ENCODE peak calls at places on chromosomes 13 and 19, in nine cellular contexts. E, R, T, F, O, V, Y, A and H are unnamed samples.

GRCh38 chr19:41166888-41167804 is 25.9 kb upstream of the CYP2S1 start:
- DNase-seq in E (no peak), R (no peak), T (no peak), F (no peak), O (no peak), V (no peak), Y (no peak), A (no peak), H (no peak)

GRCh38 chr19:15717781-15718180 is 10.0 kb upstream of the OR10H2 start:
- DNase-seq in E (no peak), R (no peak), T (no peak), F (no peak), O (no peak), V (no peak), Y (no peak), A (no peak), H (no peak)

GRCh38 chr13:21800847-21801616 is 130.2 kb downstream of the FGF9 start:
- DNase-seq in E (no peak), R (no peak), T (no peak), F (no peak), O (no peak), V (peak; percentile 29), Y (no peak), A (no peak), H (no peak)

GRCh38 chr13:43785681-43786471 is 896 bp downstream of the ENOX1 start:
- DNase-seq in E (peak; percentile 77), R (peak; percentile 75), T (no peak), F (no peak), O (no peak), V (peak; percentile 88), Y (peak; percentile 44), A (peak; percentile 93), H (peak; percentile 84)

GRCh38 chr13:110131424-110131823 is 175.5 kb downstream of the COL4A1 start:
- DNase-seq in E (no peak), R (no peak), T (no peak), F (no peak), O (no peak), V (no peak), Y (no peak), A (peak; percentile 76), H (no peak)

GRCh38 chr19:52963229-52963760 is 614 bp upstream of the ZNF816 start:
- DNase-seq in E (peak; percentile 61), R (no peak), T (no peak), F (no peak), O (no peak), V (peak; percentile 25), Y (peak; percentile 24), A (peak; percentile 88), H (no peak)

GRCh38 chr13:57878291-57878690 is 246.7 kb downstream of the PCDH17 start:
- DNase-seq in E (no peak), R (no peak), T (no peak), F (no peak), O (no peak), V (no peak), Y (no peak), A (no peak), H (no peak)

GRCh38 chr19:23718802-23719201 is 31.8 kb upstream of the ZNF675 start:
- DNase-seq in E (peak; percentile 2), R (no peak), T (no peak), F (no peak), O (no peak), V (no peak), Y (no peak), A (no peak), H (no peak)

GRCh38 chr19:33280351-33280921 is 21.9 kb downstream of the CEBPA start:
- DNase-seq in E (no peak), R (no peak), T (peak; percentile 71), F (no peak), O (no peak), V (no peak), Y (no peak), A (no peak), H (no peak)

GRCh38 chr19:31438401-31439269 is 89.4 kb upstream of the TSHZ3 start:
- DNase-seq in E (no peak), R (no peak), T (no peak), F (no peak), O (no peak), V (peak; percentile 2), Y (no peak), A (no peak), H (no peak)

GRCh38 chr19:56978023-56978565 is 137.6 kb upstream of the PEG3 start:
- DNase-seq in E (no peak), R (no peak), T (no peak), F (no peak), O (no peak), V (no peak), Y (no peak), A (no peak), H (no peak)

GRCh38 chr13:114249062-114249461 is 14.4 kb downstream of the CDC16 start:
- DNase-seq in E (no peak), R (peak; percentile 73), T (no peak), F (no peak), O (no peak), V (no peak), Y (no peak), A (no peak), H (no peak)

GRCh38 chr19:18053571-18054219 is 33.0 kb downstream of the IL12RB1 start:
- DNase-seq in E (no peak), R (no peak), T (no peak), F (no peak), O (no peak), V (peak; percentile 27), Y (no peak), A (no peak), H (no peak)

GRCh38 chr19:27844261-27844660 is 1368.7 kb downstream of the UQCRFS1 start:
- DNase-seq in E (no peak), R (no peak), T (no peak), F (no peak), O (no peak), V (no peak), Y (no peak), A (no peak), H (no peak)

GRCh38 chr13:72043361-72043760 is 176.4 kb upstream of the DACH1 start:
- DNase-seq in E (no peak), R (no peak), T (no peak), F (no peak), O (no peak), V (no peak), Y (no peak), A (no peak), H (no peak)

GRCh38 chr13:30061217-30061616 is 210.8 kb upstream of the UBL3 start:
- DNase-seq in E (no peak), R (no peak), T (no peak), F (no peak), O (no peak), V (no peak), Y (no peak), A (no peak), H (no peak)

GRCh38 chr19:4861147-4861546 is 6.3 kb downstream of the PLIN3 start:
- DNase-seq in E (no peak), R (no peak), T (no peak), F (no peak), O (no peak), V (no peak), Y (no peak), A (peak; percentile 91), H (no peak)

GRCh38 chr19:18590273-18591272 is 2.0 kb downstream of the REX1BD start:
- DNase-seq in E (peak; percentile 98), R (peak; percentile 93), T (no peak), F (no peak), O (no peak), V (no peak), Y (no peak), A (peak; percentile 90), H (no peak)

GRCh38 chr13:94968040-94968756 is 255.9 kb upstream of the SOX21 start:
- DNase-seq in E (peak; percentile 86), R (no peak), T (no peak), F (no peak), O (no peak), V (peak; percentile 37), Y (peak; percentile 26), A (no peak), H (no peak)

GRCh38 chr19:29666634-29667389 is 1.6 kb downstream of the PLEKHF1 start:
- DNase-seq in E (peak; percentile 79), R (no peak), T (no peak), F (no peak), O (no peak), V (peak; percentile 72), Y (peak; percentile 69), A (peak; percentile 95), H (peak; percentile 85)

GRCh38 chr13:51995677-51996551 is 15.3 kb downstream of the ATP7B start:
- DNase-seq in E (peak; percentile 55), R (peak; percentile 58), T (no peak), F (no peak), O (no peak), V (peak; percentile 30), Y (no peak), A (no peak), H (no peak)

GRCh38 chr13:114077121-114077937 is 55.1 kb downstream of the RASA3 start:
- DNase-seq in E (no peak), R (no peak), T (no peak), F (no peak), O (no peak), V (no peak), Y (no peak), A (peak; percentile 77), H (peak; percentile 60)

GRCh38 chr13:41418027-41418426 is 39.3 kb upstream of the RGCC start:
- DNase-seq in E (no peak), R (no peak), T (no peak), F (no peak), O (no peak), V (no peak), Y (no peak), A (no peak), H (no peak)

GRCh38 chr19:35216026-35216832 is 12.3 kb downstream of the FAM187B start:
- DNase-seq in E (no peak), R (no peak), T (no peak), F (no peak), O (no peak), V (peak; percentile 33), Y (no peak), A (peak; percentile 29), H (no peak)

GRCh38 chr13:47233734-47234133 is 336.9 kb upstream of the HTR2A start:
- DNase-seq in E (no peak), R (no peak), T (no peak), F (no peak), O (no peak), V (no peak), Y (no peak), A (no peak), H (no peak)

GRCh38 chr13:48853381-48854102 is 122.2 kb upstream of the FNDC3A start:
- DNase-seq in E (no peak), R (no peak), T (no peak), F (no peak), O (no peak), V (peak; percentile 56), Y (no peak), A (no peak), H (no peak)

GRCh38 chr13:53004605-53005004 is 24.0 kb upstream of the OLFM4 start:
- DNase-seq in E (peak; percentile 16), R (peak; percentile 71), T (no peak), F (no peak), O (no peak), V (no peak), Y (no peak), A (no peak), H (no peak)

GRCh38 chr19:2653717-2654584 is 48.5 kb downstream of the GNG7 start:
- DNase-seq in E (peak; percentile 56), R (no peak), T (no peak), F (no peak), O (no peak), V (no peak), Y (no peak), A (no peak), H (no peak)

GRCh38 chr13:37136187-37136586 is 30.7 kb upstream of the CSNK1A1L start:
- DNase-seq in E (no peak), R (no peak), T (no peak), F (no peak), O (no peak), V (no peak), Y (no peak), A (no peak), H (no peak)

GRCh38 chr19:6249296-6249695 is 30.5 kb downstream of the MLLT1 start:
- DNase-seq in E (no peak), R (no peak), T (no peak), F (no peak), O (no peak), V (no peak), Y (no peak), A (no peak), H (peak; percentile 67)